ENCODE peak calls at places on chromosomes 4 and X, in six cellular contexts. N, M, B, P, C and X are unnamed samples. For H3F3A, the result is how much of the 10 kb centered on the place peaks cover.

GRCh38 chr4:112591593-112591992 is 45.1 kb downstream of the ZGRF1 start:
- DNase-seq in M (no peak), N (no peak), B (no peak), P (no peak), C (peak), X (no peak)

GRCh38 chr4:41360214-41360910 is 103.6 kb downstream of the UCHL1 start:
- DNase-seq in B (peak), C (peak), P (peak), M (peak), N (peak), X (peak)

GRCh38 chr4:163755013-163755412 is 260.5 kb downstream of the TMA16 start:
- DNase-seq in B (peak), P (no peak), M (peak), N (peak), C (peak), X (peak)

GRCh38 chr4:77471821-77472495 is 133.7 kb upstream of the CXCL13 start:
- DNase-seq in M (no peak), P (peak), C (no peak), B (no peak), N (no peak), X (no peak)

GRCh38 chrX:865422-865821 is 234.8 kb downstream of the SHOX start:
- DNase-seq in B (no peak), M (no peak), P (no peak), N (no peak), C (no peak), X (no peak)

GRCh38 chrX:31499120-31499519 is 427.3 kb upstream of the FTHL17 start:
- DNase-seq in N (peak), P (no peak), B (no peak), C (no peak), M (peak), X (no peak)

GRCh38 chr4:100379583-100380105 is 138.2 kb downstream of the EMCN start:
- DNase-seq in C (no peak), B (peak), N (no peak), P (peak), M (no peak), X (no peak)

GRCh38 chr4:52659722-52660261 is 691 bp upstream of the USP46 start:
- DNase-seq in C (peak), M (peak), N (peak), B (peak), P (peak), X (no peak)

GRCh38 chr4:155946486-155946885 is 7.2 kb downstream of the CTSO start:
- DNase-seq in C (no peak), N (no peak), B (no peak), M (no peak), P (no peak), X (no peak)

DNA sequence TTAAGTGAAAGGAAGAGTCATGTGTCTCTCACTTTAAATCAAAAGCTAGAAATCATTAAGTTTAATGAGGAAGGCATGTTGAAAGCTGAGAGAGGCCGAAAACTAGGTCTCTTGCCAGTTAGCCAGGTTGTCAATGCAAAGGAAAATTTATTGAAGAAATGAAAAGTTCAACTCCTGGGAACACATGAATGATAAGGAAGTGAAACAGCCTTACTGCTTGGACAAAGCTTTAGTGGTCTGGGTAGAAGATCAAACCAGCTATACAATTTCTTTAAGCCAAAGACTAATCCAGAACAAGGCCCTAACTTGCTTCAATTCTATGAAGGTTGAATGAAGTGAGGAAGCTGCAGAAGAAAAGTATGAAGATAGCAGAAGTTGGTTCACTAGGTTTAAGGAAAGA is 24.9 kb downstream of the RHOH start:
- DNase-seq in P (no peak), B (no peak), M (no peak), C (no peak), N (no peak), X (no peak)
- H3F3A ChIP-seq in P (under half), B (under half), M (under half), C (under half), N (under half), X (under half)

GRCh38 chr4:176789955-176790354 is 2.8 kb downstream of the VEGFC start:
- DNase-seq in B (peak), C (peak), M (peak), P (no peak), N (peak), X (peak)
- TF ChIP-seq EZH2 in B (no peak), C (no peak), M (no peak), P (no peak), N (no peak), X (no peak)

DNA sequence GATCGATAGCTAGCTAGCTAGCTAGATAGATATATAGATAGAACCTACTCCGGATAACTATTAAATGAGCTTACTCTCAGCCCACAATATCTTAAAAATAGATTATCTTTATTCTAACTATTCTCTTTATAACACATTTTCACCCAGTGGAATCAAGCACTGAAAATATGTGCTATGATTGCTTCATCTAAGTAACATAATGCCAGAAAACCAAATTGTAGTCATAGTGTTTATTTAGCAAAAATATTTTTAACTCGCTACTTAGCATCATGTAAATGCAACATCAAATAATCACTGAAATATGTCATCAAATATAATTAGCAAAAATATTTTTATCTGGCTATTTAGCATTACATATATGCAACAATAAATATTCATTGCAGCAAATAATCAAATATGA is 1.5 kb downstream of the TMEM156 start:
- DNase-seq in B (no peak), C (no peak), M (peak), N (no peak), P (no peak), X (no peak)
- H3F3A ChIP-seq in B (under half), C (under half), M (under half), N (under half), P (under half), X (under half)

GRCh38 chr4:8857682-8858187 is 13.9 kb downstream of the HMX1 start:
- DNase-seq in M (no peak), P (no peak), N (peak), B (no peak), C (peak), X (no peak)
- TF ChIP-seq EZH2 in M (no peak), P (no peak), N (no peak), B (no peak), C (peak), X (no peak)

DNA sequence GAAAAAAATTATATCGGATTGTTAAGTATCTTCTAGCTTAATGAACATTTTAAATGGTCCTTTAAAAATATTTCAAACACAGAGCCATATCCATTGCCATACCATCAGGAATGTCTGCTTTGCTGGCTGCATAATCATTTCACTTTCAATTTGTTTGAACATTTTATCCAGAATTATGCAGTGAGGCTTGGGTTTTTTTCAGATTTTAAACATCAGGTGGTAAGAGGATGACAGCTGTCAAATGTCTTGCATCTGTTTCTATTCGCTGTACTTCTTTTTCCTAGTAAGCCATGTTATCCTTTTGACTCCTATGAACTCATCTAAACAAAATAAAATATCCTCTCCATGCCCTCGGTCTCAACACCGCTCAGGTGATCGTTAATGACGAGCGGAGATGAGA is 802 bp downstream of the RFC1 start:
- DNase-seq in M (no peak), C (no peak), N (no peak), B (no peak), P (no peak), X (no peak)
- H3F3A ChIP-seq in M (under half), C (under half), N (under half), B (under half), P (under half), X (under half)

GRCh38 chr4:15778742-15779231 is 659 bp downstream of the CD38 start:
- DNase-seq in M (peak), B (no peak), N (no peak), P (peak), C (peak), X (peak)
- TF ChIP-seq EZH2 in M (no peak), B (no peak), N (peak), P (no peak), C (peak), X (no peak)